ENCODE peak calls at places on chromosomes 1 and 21, in eight cellular contexts. H, E, Q, T, A, K, D and B are unnamed samples.

GRCh38 chr1:224259986-224260385 is 70.0 kb downstream of the NVL start:
- DNase-seq in E (no peak), H (no peak), Q (no peak), A (no peak), T (no peak), K (peak; percentile 72), D (no peak), B (peak; percentile 3)

GRCh38 chr1:246043556-246043955 is 463.5 kb downstream of the SMYD3 start:
- DNase-seq in Q (no peak), K (peak; percentile 50), A (no peak), D (no peak), H (no peak), T (no peak), E (no peak), B (no peak)

GRCh38 chr1:186424539-186424938 is 36.4 kb downstream of the PDC start:
- DNase-seq in A (no peak), T (no peak), E (no peak), Q (no peak), K (no peak), H (peak; percentile 48), D (no peak), B (no peak)

GRCh38 chr1:30404341-30404740 is 319.0 kb downstream of the MATN1 start:
- DNase-seq in A (no peak), D (no peak), Q (no peak), E (no peak), T (no peak), H (no peak), K (no peak), B (no peak)

GRCh38 chr1:119008483-119009299 is 20.5 kb upstream of the TBX15 start:
- DNase-seq in D (peak; percentile 73), K (peak; percentile 81), T (peak; percentile 54), E (peak; percentile 11), H (peak; percentile 85), Q (no peak), A (peak; percentile 79), B (peak; percentile 65)

GRCh38 chr1:91673603-91674002 is 173.0 kb downstream of the CDC7 start:
- DNase-seq in T (no peak), H (no peak), A (no peak), Q (no peak), D (no peak), E (no peak), K (no peak), B (no peak)

GRCh38 chr1:191564275-191564674 is 594.0 kb upstream of the RGS18 start:
- DNase-seq in H (no peak), E (no peak), K (no peak), D (no peak), T (no peak), A (no peak), Q (no peak), B (no peak)

GRCh38 chr1:150479927-150480352 is 7.3 kb upstream of the TARS2 start:
- DNase-seq in K (no peak), E (no peak), T (no peak), A (no peak), H (no peak), D (no peak), Q (no peak), B (no peak)

GRCh38 chr1:33641099-33641830 is 168.8 kb downstream of the ZSCAN20 start:
- DNase-seq in A (peak; percentile 62), E (no peak), Q (no peak), T (peak; percentile 14), K (no peak), H (peak; percentile 14), D (no peak), B (peak; percentile 59)

GRCh38 chr1:182340233-182341058 is 51.1 kb downstream of the GLUL start:
- DNase-seq in K (no peak), T (no peak), E (no peak), D (no peak), Q (no peak), A (no peak), H (peak; percentile 9), B (peak; percentile 76)

GRCh38 chr1:6103854-6104530 is 58.3 kb downstream of the KCNAB2 start:
- DNase-seq in D (no peak), T (no peak), E (no peak), H (no peak), K (no peak), A (no peak), Q (no peak), B (no peak)

GRCh38 chr1:209889077-209889418 is 49.0 kb upstream of the SYT14 start:
- DNase-seq in T (no peak), K (peak; percentile 0), A (no peak), D (no peak), E (no peak), Q (no peak), H (no peak), B (no peak)

GRCh38 chr21:36511484-36512227 is 31.7 kb upstream of the CLDN14 start:
- DNase-seq in T (peak; percentile 11), D (no peak), A (no peak), H (no peak), K (peak; percentile 78), Q (no peak), E (no peak), B (peak; percentile 75)

GRCh38 chr1:227621211-227621610 is 57.9 kb downstream of the ZNF678 start:
- DNase-seq in H (peak; percentile 1), E (no peak), D (no peak), Q (no peak), A (no peak), K (no peak), T (no peak), B (no peak)

GRCh38 chr1:28581531-28582247 is 10.4 kb upstream of the RAB42 start:
- DNase-seq in H (peak; percentile 96), D (peak; percentile 98), E (peak; percentile 91), A (peak; percentile 95), K (peak; percentile 97), Q (peak; percentile 96), T (peak; percentile 94), B (peak; percentile 95)
- TF ChIP-seq CTCF in H (no peak), D (no peak), E (peak; percentile 1), A (no peak), K (no peak), Q (no peak), T (no peak), B (no peak)

GRCh38 chr21:34882719-34883131 is 166.4 kb downstream of the RUNX1 start:
- DNase-seq in A (no peak), K (peak; percentile 52), T (no peak), H (no peak), D (no peak), Q (no peak), E (no peak), B (no peak)
- H3K4me3 ChIP-seq in A (no peak overlapping the region), K (no peak overlapping the region), T (peak overlapping the region; percentile 99), H (peak overlapping the region; percentile 91), D (peak overlapping the region; percentile 81), Q (peak overlapping the region; percentile 87), E (peak overlapping the region; percentile 92), B (peak overlapping the region; percentile 81)

DNA sequence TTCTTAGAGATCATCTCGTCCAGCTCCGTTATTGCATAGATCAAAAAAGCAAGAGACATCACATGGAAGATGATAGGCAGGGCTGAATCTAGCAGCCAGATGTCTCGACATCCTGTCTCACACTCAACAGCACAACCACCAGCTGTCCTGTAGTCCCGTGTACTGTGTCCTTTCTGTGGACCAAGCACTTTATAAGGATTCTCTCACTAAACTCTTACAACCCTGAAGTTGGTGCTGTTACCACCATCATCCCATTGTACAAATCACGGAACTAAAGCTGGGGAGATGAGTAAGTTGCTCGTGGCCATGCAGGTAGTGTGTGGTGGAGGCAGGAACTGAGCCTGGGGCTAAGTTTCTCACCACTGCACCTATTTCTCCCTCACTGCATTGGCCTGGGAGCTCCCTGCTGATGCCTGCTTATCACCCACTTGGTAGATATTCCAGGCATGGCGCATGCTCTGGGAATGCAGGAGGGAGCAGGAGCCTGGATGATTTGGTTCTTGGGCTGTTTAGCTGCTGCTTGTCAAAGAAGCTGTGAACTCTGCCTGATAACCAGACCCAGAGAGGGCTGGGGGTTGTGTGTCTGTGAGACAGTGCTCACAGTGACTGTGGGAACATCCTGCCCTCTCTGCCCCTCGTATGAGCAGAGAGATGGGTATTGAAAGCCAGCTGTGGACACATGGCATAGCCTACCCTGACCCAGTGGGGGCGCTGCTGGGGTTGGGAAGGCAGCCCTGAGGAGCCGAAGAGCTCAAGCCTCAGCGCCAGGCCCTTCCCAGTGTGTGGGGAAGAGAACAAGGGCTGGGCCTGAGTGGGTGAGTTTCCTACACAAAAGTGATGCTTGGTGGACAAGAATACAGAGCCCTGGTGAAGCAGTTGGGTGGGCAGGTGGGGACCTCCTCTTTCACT is 13.6 kb downstream of the PPFIA4 start:
- DNase-seq in Q (no peak), A (peak; percentile 86), T (no peak), K (no peak), D (no peak), H (no peak), E (no peak), B (no peak)
- TF ChIP-seq CTCF in Q (no peak), A (peak; percentile 73), T (peak; percentile 21), K (no peak), D (peak; percentile 44), H (peak; percentile 54), E (peak; percentile 34), B (peak; percentile 28)

GRCh38 chr1:26282694-26283019 is 2.8 kb downstream of the SH3BGRL3 start:
- DNase-seq in A (no peak), Q (no peak), H (no peak), K (no peak), D (no peak), T (no peak), E (no peak), B (no peak)

GRCh38 chr1:26281971-26282693 is 2.2 kb downstream of the SH3BGRL3 start:
- DNase-seq in K (no peak), E (peak; percentile 29), H (no peak), T (peak; percentile 70), A (peak; percentile 92), D (no peak), Q (peak; percentile 46), B (no peak)

GRCh38 chr1:26279598-26280332 is at the start of gene SH3BGRL3:
- DNase-seq in T (peak; percentile 75), Q (peak; percentile 91), E (peak; percentile 24), H (peak; percentile 54), A (peak; percentile 86), D (peak; percentile 96), K (peak; percentile 89), B (peak; percentile 76)

GRCh38 chr1:26280333-26281042 is 602 bp downstream of the SH3BGRL3 start:
- DNase-seq in A (peak; percentile 37), Q (no peak), E (no peak), H (peak; percentile 34), K (peak; percentile 15), T (peak; percentile 48), D (no peak), B (no peak)

GRCh38 chr1:26281091-26281958 is 1.4 kb downstream of the SH3BGRL3 start:
- DNase-seq in T (no peak), K (no peak), Q (no peak), D (no peak), A (no peak), E (no peak), H (no peak), B (no peak)
- H3K4me3 ChIP-seq in T (peak overlapping the region; percentile 89), K (peak overlapping the region; percentile 95), Q (peak overlapping the region; percentile 78), D (peak overlapping the region; percentile 85), A (peak overlapping the region; percentile 85), E (peak overlapping the region; percentile 84), H (peak overlapping the region; percentile 78), B (peak overlapping the region; percentile 80)